ENCODE peak calls at places on chromosome 9, in seven cellular contexts. L is astrocyte, U is SK-N-SH, A is prostate gland, P is colonic mucosa, J is ovary, K is sigmoid colon. B is an unnamed sample. For H3K4me1, the result is how much of the 10 kb centered on the place peaks cover.

GRCh38 chr9:122051401-122052346 is 41.4 kb downstream of the TTLL11 start:
- DNase-seq in L (peak), U (no peak), A (no peak), P (no peak), J (no peak), K (no peak), B (no peak)

GRCh38 chr9:72872718-72873117 is 80.1 kb downstream of the ALDH1A1 start:
- DNase-seq in L (no peak), U (no peak), A (no peak), P (peak), J (no peak), K (no peak), B (no peak)

GRCh38 chr9:114141553-114142548 is 13.5 kb upstream of the COL27A1 start:
- DNase-seq in L (peak), U (no peak), A (no peak), P (no peak), J (peak), K (no peak), B (no peak)

GRCh38 chr9:136488247-136489214 is 5.7 kb upstream of the SEC16A start:
- DNase-seq in L (no peak), U (peak), A (peak), P (peak), J (peak), K (peak), B (peak)

GRCh38 chr9:86637515-86637914 is 283.3 kb upstream of the TUT7 start:
- DNase-seq in L (peak), U (peak), A (peak), P (no peak), J (peak), K (no peak), B (peak)

GRCh38 chr9:136545065-136545965 is 533 bp downstream of the NOTCH1 start:
- DNase-seq in L (no peak), U (peak), A (no peak), P (no peak), J (no peak), K (no peak), B (no peak)

GRCh38 chr9:125805057-125805456 is 57.9 kb downstream of the PBX3 start:
- DNase-seq in L (peak), U (no peak), A (no peak), P (no peak), J (no peak), K (no peak), B (no peak)

GRCh38 chr9:33372900-33373299 is 29.5 kb downstream of the AQP7 start:
- DNase-seq in L (no peak), U (no peak), A (peak), P (no peak), J (no peak), K (no peak), B (no peak)

GRCh38 chr9:93908591-93909241 is 46.4 kb downstream of the BARX1 start:
- DNase-seq in L (no peak), U (peak), A (no peak), P (no peak), J (no peak), K (no peak), B (peak)

GRCh38 chr9:131657031-131657377 is 82.9 kb downstream of the RAPGEF1 start:
- DNase-seq in L (no peak), U (no peak), A (no peak), P (no peak), J (no peak), K (no peak), B (no peak)

GRCh38 chr9:126126807-126127206 is 199.8 kb upstream of the MVB12B start:
- DNase-seq in L (no peak), U (peak), A (no peak), P (no peak), J (peak), K (no peak), B (no peak)

GRCh38 chr9:136090060-136090735 is 4.9 kb downstream of the NACC2 start:
- DNase-seq in L (no peak), U (peak), A (no peak), P (no peak), J (no peak), K (peak), B (peak)

GRCh38 chr9:91894023-91894422 is 56.0 kb downstream of the ROR2 start:
- DNase-seq in L (no peak), U (no peak), A (no peak), P (no peak), J (no peak), K (no peak), B (no peak)

GRCh38 chr9:18587988-18588387 is 114.0 kb downstream of the ADAMTSL1 start:
- DNase-seq in L (peak), U (no peak), A (no peak), P (no peak), J (no peak), K (no peak), B (no peak)

GRCh38 chr9:138051586-138052321 is 174.2 kb downstream of the CACNA1B start:
- DNase-seq in L (no peak), U (peak), A (no peak), P (peak), J (no peak), K (peak), B (no peak)

GRCh38 chr9:129573977-129574376 is 46.9 kb downstream of the C9orf50 start:
- DNase-seq in L (no peak), U (no peak), A (no peak), P (no peak), J (no peak), K (no peak), B (no peak)

GRCh38 chr9:120925535-120926396 is 830 bp downstream of the TRAF1 start:
- DNase-seq in L (peak), U (no peak), A (no peak), P (no peak), J (no peak), K (peak), B (no peak)

GRCh38 chr9:83322438-83322837 is 215.8 kb downstream of the FRMD3 start:
- DNase-seq in L (no peak), U (no peak), A (no peak), P (no peak), J (no peak), K (no peak), B (no peak)

GRCh38 chr9:117414906-117415583 is at the start of gene ASTN2:
- DNase-seq in L (no peak), U (peak), A (peak), P (no peak), J (no peak), K (no peak), B (peak)

GRCh38 chr9:35911690-35912089 is 2.4 kb downstream of the SPAAR start:
- DNase-seq in L (no peak), U (no peak), A (no peak), P (no peak), J (no peak), K (no peak), B (no peak)

GRCh38 chr9:129834489-129835127 is 467 bp downstream of the C9orf78 start:
- DNase-seq in L (no peak), U (peak), A (no peak), P (peak), J (no peak), K (no peak), B (no peak)

GRCh38 chr9:17930091-17930490 is 351.2 kb downstream of the SH3GL2 start:
- DNase-seq in L (no peak), U (no peak), A (no peak), P (no peak), J (no peak), K (no peak), B (no peak)

GRCh38 chr9:136840877-136841645 is 1.2 kb upstream of the AJM1 start:
- DNase-seq in L (peak), U (peak), A (no peak), P (peak), J (no peak), K (no peak), B (peak)

GRCh38 chr9:99221266-99221622 is 498 bp downstream of the ALG2 start:
- DNase-seq in L (no peak), U (no peak), A (peak), P (no peak), J (no peak), K (no peak), B (no peak)
- H3K4me1 ChIP-seq in L (under half), U (under half), A (under half), P (under half), J (under half), K (under half), B (under half)

GRCh38 chr9:95508242-95508967 is 8.4 kb downstream of the PTCH1 start:
- DNase-seq in L (no peak), U (peak), A (no peak), P (no peak), J (peak), K (no peak), B (peak)

GRCh38 chr9:95507456-95508241 is 9.1 kb downstream of the PTCH1 start:
- DNase-seq in L (peak), U (peak), A (peak), P (peak), J (peak), K (peak), B (peak)

GRCh38 chr9:95510610-95511231 is 6.0 kb downstream of the PTCH1 start:
- DNase-seq in L (peak), U (peak), A (peak), P (peak), J (peak), K (peak), B (peak)

GRCh38 chr9:95509851-95510529 is 6.8 kb downstream of the PTCH1 start:
- DNase-seq in L (no peak), U (no peak), A (no peak), P (peak), J (peak), K (no peak), B (peak)

DNA sequence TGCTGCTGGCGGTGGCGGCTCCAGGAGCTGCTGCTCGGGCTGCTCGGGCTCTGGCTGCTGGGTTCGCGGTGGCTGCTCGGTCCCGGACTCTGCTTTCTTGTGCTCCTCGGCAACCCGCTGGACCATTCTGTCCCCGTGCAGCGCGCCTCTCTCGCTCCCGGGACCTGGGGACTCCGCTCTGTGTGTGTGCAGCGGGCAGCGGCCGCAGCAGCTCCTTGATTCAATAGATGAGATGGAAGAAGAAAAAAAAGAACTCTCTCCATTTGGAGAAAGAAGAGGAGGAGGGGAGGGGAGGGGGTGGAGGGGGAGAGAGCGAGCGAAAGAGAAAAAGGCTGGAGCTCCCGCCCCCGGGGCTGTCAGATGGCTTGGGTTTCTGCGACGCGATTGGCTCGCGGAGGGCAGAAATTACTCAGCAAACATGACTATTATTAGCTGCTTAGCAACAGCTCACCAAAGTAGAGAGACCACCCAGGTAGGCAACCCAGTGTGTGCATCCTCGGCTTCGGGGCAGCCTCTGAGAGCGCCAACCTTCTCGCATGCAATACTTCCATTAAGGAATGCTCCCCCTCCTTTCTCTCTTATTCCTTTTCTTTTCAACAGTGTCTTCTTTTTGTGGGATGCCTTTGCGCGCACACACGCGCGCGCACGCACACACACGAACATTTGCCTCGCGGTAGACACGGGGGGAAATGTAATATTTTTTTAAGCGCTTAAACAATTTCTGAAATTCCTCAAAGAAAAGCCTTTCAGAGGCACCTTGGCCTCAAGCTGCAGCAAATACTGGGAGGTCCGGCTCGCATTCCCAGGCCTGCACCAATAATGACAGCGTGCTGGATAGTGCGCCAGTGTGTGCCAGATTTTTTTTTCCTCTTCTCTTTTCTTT is 7.6 kb downstream of the PTCH1 start:
- DNase-seq in L (peak), U (peak), A (peak), P (peak), J (peak), K (peak), B (peak)
- H3K4me3 ChIP-seq in L (peak), U (peak), A (peak), P (peak), J (peak), K (peak), B (peak)

DNA sequence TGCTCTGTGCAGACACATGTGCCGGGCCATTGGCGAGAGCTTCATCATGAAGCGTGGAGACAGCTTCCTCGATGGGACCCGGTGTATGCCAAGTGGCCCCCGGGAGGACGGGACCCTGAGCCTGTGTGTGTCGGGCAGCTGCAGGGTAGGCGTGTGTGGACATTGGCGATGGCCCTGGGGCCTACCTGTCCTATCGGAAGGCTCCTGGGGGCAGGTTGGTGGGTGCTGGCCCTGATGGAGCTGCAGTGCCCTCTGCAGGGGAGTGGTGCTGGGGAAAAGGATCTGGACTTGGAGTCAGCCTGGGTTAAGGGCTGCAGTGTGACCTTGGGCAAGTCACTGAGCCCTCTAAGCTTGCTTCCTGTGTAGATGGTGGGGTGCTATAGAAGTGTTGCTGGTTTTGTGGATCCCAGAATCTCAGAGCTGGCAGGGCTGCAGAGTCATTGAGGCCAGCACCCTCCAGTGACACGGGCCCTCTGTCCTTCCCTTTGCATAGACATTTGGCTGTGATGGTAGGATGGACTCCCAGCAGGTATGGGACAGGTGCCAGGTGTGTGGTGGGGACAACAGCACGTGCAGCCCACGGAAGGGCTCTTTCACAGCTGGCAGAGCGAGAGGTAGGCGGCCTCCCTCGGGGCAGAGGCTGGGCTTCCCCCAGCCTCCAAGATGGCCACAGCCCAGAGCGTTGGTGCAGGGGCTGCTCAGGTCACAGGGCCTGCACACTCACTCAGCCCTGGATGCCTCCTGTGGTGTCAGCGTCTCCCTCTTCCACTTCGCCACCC is 15.8 kb downstream of the ADAMTS13 start:
- DNase-seq in L (no peak), U (no peak), A (no peak), P (no peak), J (no peak), K (no peak), B (no peak)
- TF ChIP-seq CTCF in L (no peak), U (no peak), A (no peak), P (no peak), J (no peak), K (no peak), B (peak)

DNA sequence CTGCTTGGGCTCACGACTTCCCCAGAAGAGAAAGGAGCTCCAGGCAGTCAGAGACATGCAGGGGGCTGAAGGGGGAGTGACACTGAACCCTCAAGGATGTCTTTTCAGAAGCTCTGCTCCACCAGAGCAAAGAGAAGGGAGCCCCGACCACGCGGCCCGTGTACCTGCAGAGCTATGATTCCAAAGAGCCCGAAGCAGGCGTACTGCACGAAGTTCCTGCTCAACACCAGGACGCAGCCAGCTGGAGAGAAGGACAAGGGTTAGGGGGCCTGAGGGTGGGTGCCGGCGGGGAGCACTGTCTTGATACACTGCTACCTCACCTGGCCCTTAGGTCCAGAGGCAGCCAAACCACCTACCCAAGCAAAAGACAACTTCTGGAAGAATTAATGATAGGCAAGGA is 9.4 kb downstream of the SURF4 start:
- DNase-seq in L (no peak), U (no peak), A (no peak), P (no peak), J (no peak), K (no peak), B (no peak)
- H3K4me1 ChIP-seq in L (under half), U (under half), A (under half), P (under half), J (under half), K (under half), B (under half)

GRCh38 chr9:16915126-16915831 is 44.8 kb upstream of the BNC2 start:
- DNase-seq in L (no peak), U (no peak), A (no peak), P (no peak), J (no peak), K (no peak), B (no peak)

DNA sequence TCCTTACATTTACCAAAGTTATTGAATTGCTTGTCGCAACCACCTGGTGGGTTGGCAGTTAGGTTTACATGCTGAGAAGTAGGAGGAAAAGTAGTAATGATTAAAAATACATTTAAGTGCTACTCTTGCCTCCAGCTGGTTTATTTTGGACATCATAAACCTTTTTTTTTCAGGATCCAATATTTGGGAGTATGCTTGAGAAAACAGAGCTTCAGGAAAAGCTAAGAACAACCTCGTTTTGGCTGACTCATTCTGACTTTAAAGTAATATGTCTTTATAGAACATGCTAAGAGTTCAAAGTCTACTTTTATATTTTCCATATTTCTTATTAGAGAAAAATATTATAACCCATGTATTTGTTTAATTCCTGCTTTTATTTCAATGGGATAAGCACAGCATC is 41.7 kb upstream of the BNC2 start:
- DNase-seq in L (no peak), U (no peak), A (no peak), P (no peak), J (no peak), K (no peak), B (no peak)
- H3K4me3 ChIP-seq in L (no peak), U (no peak), A (no peak), P (no peak), J (no peak), K (no peak), B (no peak)

B was measured in BE2C.